ENCODE peak calls at places on chromosomes 6 and 20, in five cellular contexts. X is tibial artery, U is fibroblast of mammary gland, H is adrenal gland, L is NT2/D1. T is an unnamed sample.

GRCh38 chr6:524803-525202 is 132.1 kb downstream of the HUS1B start:
- DNase-seq in X (no peak), U (no peak), H (no peak), L (no peak), T (peak)

GRCh38 chr20:50338479-50339195 is 148.0 kb downstream of the CEBPB start:
- DNase-seq in X (no peak), U (no peak), H (no peak), L (peak), T (peak)

GRCh38 chr20:49282584-49283171 is 4.8 kb upstream of the ZNFX1 start:
- DNase-seq in X (no peak), U (no peak), H (no peak), L (no peak), T (no peak)

GRCh38 chr20:17625246-17626051 is 55.6 kb downstream of the DSTN start:
- DNase-seq in X (peak), U (no peak), H (no peak), L (no peak), T (no peak)

GRCh38 chr20:6116763-6117162 is 6.1 kb downstream of the FERMT1 start:
- DNase-seq in X (no peak), U (no peak), H (no peak), L (no peak), T (no peak)

GRCh38 chr6:56440551-56440981 is 193.2 kb upstream of the COL21A1 start:
- DNase-seq in X (no peak), U (no peak), H (no peak), L (no peak), T (no peak)

GRCh38 chr20:50932016-50932338 is 740 bp upstream of the ADNP start:
- DNase-seq in X (no peak), U (no peak), H (no peak), L (no peak), T (no peak)

GRCh38 chr6:53064726-53065265 is 408 bp upstream of the FBXO9 start:
- DNase-seq in X (peak), U (peak), H (peak), L (peak), T (peak)

GRCh38 chr6:85404497-85405174 is 45.2 kb upstream of the NT5E start:
- DNase-seq in X (no peak), U (peak), H (no peak), L (no peak), T (no peak)

GRCh38 chr20:56628873-56629463 is at the start of gene TFAP2C:
- DNase-seq in X (peak), U (peak), H (peak), L (no peak), T (peak)

GRCh38 chr6:27544612-27545260 is 71.8 kb upstream of the ZNF184 start:
- DNase-seq in X (no peak), U (no peak), H (no peak), L (no peak), T (no peak)

GRCh38 chr6:166008441-166009369 is 158.9 kb downstream of the TBXT start:
- DNase-seq in X (peak), U (peak), H (peak), L (no peak), T (peak)

GRCh38 chr6:16903470-16903869 is 142.2 kb upstream of the ATXN1 start:
- DNase-seq in X (peak), U (peak), H (no peak), L (no peak), T (peak)

GRCh38 chr6:137451926-137452325 is 42.3 kb downstream of the OLIG3 start:
- DNase-seq in X (no peak), U (peak), H (no peak), L (no peak), T (no peak)

GRCh38 chr20:19633985-19634384 is 124.1 kb upstream of the RIN2 start:
- DNase-seq in X (no peak), U (no peak), H (no peak), L (no peak), T (peak)

GRCh38 chr20:33120934-33121333 is 41.5 kb downstream of the BPIFB4 start:
- DNase-seq in X (no peak), U (no peak), H (no peak), L (no peak), T (no peak)

GRCh38 chr20:33124261-33124660 is 43.7 kb upstream of the BPIFA2 start:
- DNase-seq in X (no peak), U (no peak), H (no peak), L (no peak), T (no peak)

GRCh38 chr20:33124994-33125393 is 43.0 kb upstream of the BPIFA2 start:
- DNase-seq in X (no peak), U (no peak), H (no peak), L (no peak), T (no peak)

GRCh38 chr20:33125983-33126382 is 42.0 kb upstream of the BPIFA2 start:
- DNase-seq in X (no peak), U (no peak), H (no peak), L (no peak), T (no peak)

GRCh38 chr20:33119725-33120720 is 40.6 kb downstream of the BPIFB4 start:
- DNase-seq in X (no peak), U (no peak), H (no peak), L (no peak), T (no peak)
- H3K4me3 ChIP-seq in X (no peak), U (no peak), H (no peak), L (no peak), T (no peak)

GRCh38 chr6:113777601-113778000 is 79.5 kb upstream of the MARCKS start:
- DNase-seq in X (no peak), U (no peak), H (no peak), L (no peak), T (no peak)
- H3K4me3 ChIP-seq in X (no peak), U (no peak), H (no peak), L (no peak), T (no peak)

DNA sequence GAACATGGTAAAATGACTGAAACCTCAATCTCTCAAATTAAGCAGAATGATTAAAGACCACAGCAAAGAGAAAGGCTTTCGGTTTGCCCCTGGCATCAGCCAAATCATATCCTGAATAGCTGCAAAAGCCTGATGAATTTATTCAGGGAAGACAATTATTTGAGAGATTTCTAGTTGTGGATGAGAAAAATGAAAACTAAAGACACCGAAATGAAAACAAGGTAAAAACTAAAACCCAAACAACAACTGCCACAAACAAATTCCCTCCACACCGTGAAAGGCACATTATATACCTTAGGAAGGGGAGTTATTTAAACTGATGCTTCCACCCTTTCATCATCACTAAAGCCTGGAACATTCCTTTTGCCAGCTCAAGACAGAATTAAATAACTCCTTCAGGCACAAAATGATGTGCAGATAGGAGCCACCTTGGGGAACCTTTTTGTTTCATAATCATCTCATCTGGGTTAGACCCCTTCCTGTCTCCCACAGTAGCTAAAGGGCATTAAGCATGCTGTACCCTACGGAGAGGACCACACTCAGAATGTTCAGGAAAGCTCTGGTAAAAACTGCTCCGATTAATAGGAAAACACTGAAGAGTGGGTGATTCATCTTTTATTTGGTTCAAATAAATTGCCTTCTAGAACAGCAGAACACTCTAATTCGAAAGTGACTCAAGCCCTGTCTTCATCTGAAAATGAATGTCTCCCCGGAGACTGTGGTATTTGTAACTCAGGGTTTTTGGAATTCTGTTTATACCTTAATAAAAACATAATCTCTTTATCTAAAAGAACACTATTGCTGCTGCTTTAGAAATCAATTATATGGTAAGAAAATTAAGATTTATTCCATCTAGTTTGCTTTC is 9.1 kb upstream of the ANKRD60 start:
- DNase-seq in X (no peak), U (peak), H (no peak), L (no peak), T (no peak)
- H3K4me3 ChIP-seq in X (peak), U (peak), H (peak), L (no peak), T (no peak)

GRCh38 chr6:106745396-106745795 is 116.0 kb downstream of the QRSL1 start:
- DNase-seq in X (no peak), U (no peak), H (no peak), L (no peak), T (peak)

GRCh38 chr6:106745824-106746610 is 116.6 kb downstream of the QRSL1 start:
- DNase-seq in X (no peak), U (no peak), H (no peak), L (no peak), T (no peak)

GRCh38 chr6:106746660-106747059 is 117.3 kb downstream of the QRSL1 start:
- DNase-seq in X (no peak), U (peak), H (no peak), L (no peak), T (peak)

GRCh38 chr6:106747139-106747538 is 117.8 kb downstream of the QRSL1 start:
- DNase-seq in X (no peak), U (no peak), H (no peak), L (no peak), T (no peak)

GRCh38 chr6:106744781-106745180 is 115.4 kb downstream of the QRSL1 start:
- DNase-seq in X (no peak), U (no peak), H (no peak), L (no peak), T (no peak)
- H3K4me3 ChIP-seq in X (no peak), U (no peak), H (no peak), L (no peak), T (no peak)

DNA sequence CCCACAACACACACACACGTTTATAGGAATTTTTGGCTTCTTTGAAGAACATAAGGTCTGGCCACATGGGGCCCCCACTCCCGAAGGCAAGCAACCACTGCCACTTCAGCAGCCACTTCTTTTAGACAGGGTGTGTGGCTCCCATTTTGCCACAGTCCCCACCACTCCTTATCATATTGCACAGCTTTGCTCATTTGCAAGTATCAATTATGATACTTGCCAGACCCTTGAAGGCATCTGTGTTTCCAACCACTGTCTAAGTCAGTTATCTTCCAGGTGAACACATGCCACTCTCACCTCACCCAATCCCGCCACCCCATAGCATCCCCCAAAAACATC is 73.1 kb downstream of the NOL4L start:
- DNase-seq in X (no peak), U (no peak), H (no peak), L (no peak), T (no peak)
- H3K4me3 ChIP-seq in X (no peak), U (no peak), H (no peak), L (no peak), T (no peak)

T was measured in cardiac muscle cell.